ENCODE peak calls at places on chromosomes 7 and 10, in six cellular contexts. One of them, this sample, is unnamed.

GRCh38 chr10:24150853-24151252 is 58.1 kb upstream of the KIAA1217 start:
- DNase-seq in IMR-90: no peak
- DNase-seq in A549: no peak
- DNase-seq in HepG2: no peak
- DNase-seq in K562: no peak
- DNase-seq in GM12878: no peak
- DNase-seq in this sample: no peak

GRCh38 chr10:59804220-59804619 is 51.0 kb upstream of the MRLN start:
- DNase-seq in IMR-90: no peak
- DNase-seq in A549: no peak
- DNase-seq in HepG2: no peak
- DNase-seq in K562: no peak
- DNase-seq in GM12878: no peak
- DNase-seq in this sample: no peak

GRCh38 chr10:62019013-62019684 is 117.7 kb downstream of the ARID5B start:
- DNase-seq in IMR-90: no peak
- DNase-seq in A549: no peak
- DNase-seq in HepG2: no peak
- DNase-seq in K562: no peak
- DNase-seq in GM12878: no peak
- DNase-seq in this sample: no peak

GRCh38 chr7:149789101-149789500 is 15.7 kb upstream of the ZNF467 start:
- DNase-seq in IMR-90: no peak
- DNase-seq in A549: no peak
- DNase-seq in HepG2: no peak
- DNase-seq in K562: no peak
- DNase-seq in GM12878: no peak
- DNase-seq in this sample: no peak

GRCh38 chr7:105773030-105773460 is 103.4 kb downstream of the ATXN7L1 start:
- DNase-seq in IMR-90: no peak
- DNase-seq in A549: no peak
- DNase-seq in HepG2: no peak
- DNase-seq in K562: no peak
- DNase-seq in GM12878: no peak
- DNase-seq in this sample: no peak

GRCh38 chr10:128475686-128476410 is 349.6 kb upstream of the MKI67 start:
- DNase-seq in IMR-90: no peak
- DNase-seq in A549: no peak
- DNase-seq in HepG2: no peak
- DNase-seq in K562: no peak
- DNase-seq in GM12878: no peak
- DNase-seq in this sample: no peak

GRCh38 chr10:111506266-111507034 is 429.6 kb downstream of the ADRA2A start:
- DNase-seq in IMR-90: no peak
- DNase-seq in A549: no peak
- DNase-seq in HepG2: no peak
- DNase-seq in K562: no peak
- DNase-seq in GM12878: no peak
- DNase-seq in this sample: no peak

GRCh38 chr10:11750420-11750819 is 8.2 kb downstream of the ECHDC3 start:
- DNase-seq in IMR-90: no peak
- DNase-seq in A549: no peak
- DNase-seq in HepG2: no peak
- DNase-seq in K562: no peak
- DNase-seq in GM12878: no peak
- DNase-seq in this sample: no peak

GRCh38 chr7:46534593-46535271 is 613.7 kb upstream of the IGFBP3 start:
- DNase-seq in IMR-90: peak; percentile 93
- DNase-seq in A549: peak; percentile 51
- DNase-seq in HepG2: no peak
- DNase-seq in K562: no peak
- DNase-seq in GM12878: no peak
- DNase-seq in this sample: no peak

GRCh38 chr7:14666304-14666703 is 236.2 kb downstream of the DGKB start:
- DNase-seq in IMR-90: no peak
- DNase-seq in A549: no peak
- DNase-seq in HepG2: no peak
- DNase-seq in K562: no peak
- DNase-seq in GM12878: no peak
- DNase-seq in this sample: no peak

GRCh38 chr10:53573498-53573897 is 800.9 kb upstream of the MBL2 start:
- DNase-seq in IMR-90: no peak
- DNase-seq in A549: no peak
- DNase-seq in HepG2: no peak
- DNase-seq in K562: no peak
- DNase-seq in GM12878: no peak
- DNase-seq in this sample: no peak

GRCh38 chr7:121394709-121395140 is 1.4 kb downstream of the FAM3C start:
- DNase-seq in IMR-90: no peak
- DNase-seq in A549: no peak
- DNase-seq in HepG2: peak; percentile 50
- DNase-seq in K562: peak; percentile 54
- DNase-seq in GM12878: no peak
- DNase-seq in this sample: no peak

GRCh38 chr7:43204081-43204480 is 91.6 kb downstream of the HECW1 start:
- DNase-seq in IMR-90: peak; percentile 77
- DNase-seq in A549: peak; percentile 13
- DNase-seq in HepG2: no peak
- DNase-seq in K562: no peak
- DNase-seq in GM12878: no peak
- DNase-seq in this sample: no peak

GRCh38 chr7:4715385-4715770 is 33.3 kb downstream of the FOXK1 start:
- DNase-seq in IMR-90: peak; percentile 88
- DNase-seq in A549: peak; percentile 39
- DNase-seq in HepG2: peak; percentile 83
- DNase-seq in K562: no peak
- DNase-seq in GM12878: no peak
- DNase-seq in this sample: no peak

GRCh38 chr10:45594276-45595157 is 78.1 kb downstream of the ZFAND4 start:
- DNase-seq in IMR-90: peak; percentile 89
- DNase-seq in A549: peak; percentile 95
- DNase-seq in HepG2: peak; percentile 90
- DNase-seq in K562: peak; percentile 95
- DNase-seq in GM12878: peak; percentile 53
- DNase-seq in this sample: peak; percentile 95

GRCh38 chr10:24826022-24826421 is 102.3 kb upstream of the ARHGAP21 start:
- DNase-seq in IMR-90: peak; percentile 78
- DNase-seq in A549: no peak
- DNase-seq in HepG2: no peak
- DNase-seq in K562: no peak
- DNase-seq in GM12878: no peak
- DNase-seq in this sample: no peak

GRCh38 chr10:106582291-106582690 is 582.2 kb downstream of the SORCS1 start:
- DNase-seq in IMR-90: peak; percentile 34
- DNase-seq in A549: peak; percentile 8
- DNase-seq in HepG2: no peak
- DNase-seq in K562: no peak
- DNase-seq in GM12878: no peak
- DNase-seq in this sample: no peak

GRCh38 chr10:106573106-106573505 is 591.4 kb downstream of the SORCS1 start:
- DNase-seq in IMR-90: peak; percentile 69
- DNase-seq in A549: no peak
- DNase-seq in HepG2: no peak
- DNase-seq in K562: no peak
- DNase-seq in GM12878: no peak
- DNase-seq in this sample: no peak

GRCh38 chr10:106576534-106576933 is 588.0 kb downstream of the SORCS1 start:
- DNase-seq in IMR-90: no peak
- DNase-seq in A549: no peak
- DNase-seq in HepG2: no peak
- DNase-seq in K562: no peak
- DNase-seq in GM12878: no peak
- DNase-seq in this sample: no peak

GRCh38 chr10:106577756-106578155 is 586.8 kb downstream of the SORCS1 start:
- DNase-seq in IMR-90: no peak
- DNase-seq in A549: no peak
- DNase-seq in HepG2: no peak
- DNase-seq in K562: no peak
- DNase-seq in GM12878: no peak
- DNase-seq in this sample: no peak

GRCh38 chr10:106577266-106577665 is 587.2 kb downstream of the SORCS1 start:
- DNase-seq in IMR-90: peak; percentile 31
- DNase-seq in A549: peak; percentile 3
- DNase-seq in HepG2: no peak
- DNase-seq in K562: no peak
- DNase-seq in GM12878: no peak
- DNase-seq in this sample: peak; percentile 18
- TF ChIP-seq BHLHE40 in IMR-90: no peak
- TF ChIP-seq BHLHE40 in A549: no peak
- TF ChIP-seq BHLHE40 in HepG2: no peak
- TF ChIP-seq BHLHE40 in K562: no peak
- TF ChIP-seq BHLHE40 in GM12878: no peak
- TF ChIP-seq BHLHE40 in this sample: no peak

GRCh38 chr10:88428442-88428841 is 154.7 kb downstream of the RNLS start:
- DNase-seq in IMR-90: no peak
- DNase-seq in A549: peak; percentile 60
- DNase-seq in HepG2: no peak
- DNase-seq in K562: no peak
- DNase-seq in GM12878: no peak
- DNase-seq in this sample: no peak

GRCh38 chr10:88427024-88427423 is 156.1 kb downstream of the RNLS start:
- DNase-seq in IMR-90: no peak
- DNase-seq in A549: no peak
- DNase-seq in HepG2: no peak
- DNase-seq in K562: no peak
- DNase-seq in GM12878: no peak
- DNase-seq in this sample: no peak

GRCh38 chr10:88421590-88421989 is 161.5 kb downstream of the RNLS start:
- DNase-seq in IMR-90: no peak
- DNase-seq in A549: no peak
- DNase-seq in HepG2: no peak
- DNase-seq in K562: no peak
- DNase-seq in GM12878: no peak
- DNase-seq in this sample: no peak

GRCh38 chr10:88424881-88425280 is 158.2 kb downstream of the RNLS start:
- DNase-seq in IMR-90: no peak
- DNase-seq in A549: no peak
- DNase-seq in HepG2: no peak
- DNase-seq in K562: no peak
- DNase-seq in GM12878: no peak
- DNase-seq in this sample: no peak

GRCh38 chr10:88423732-88424131 is 159.4 kb downstream of the RNLS start:
- DNase-seq in IMR-90: no peak
- DNase-seq in A549: no peak
- DNase-seq in HepG2: no peak
- DNase-seq in K562: no peak
- DNase-seq in GM12878: no peak
- DNase-seq in this sample: no peak
- TF ChIP-seq BHLHE40 in IMR-90: no peak
- TF ChIP-seq BHLHE40 in A549: no peak
- TF ChIP-seq BHLHE40 in HepG2: no peak
- TF ChIP-seq BHLHE40 in K562: no peak
- TF ChIP-seq BHLHE40 in GM12878: no peak
- TF ChIP-seq BHLHE40 in this sample: no peak

GRCh38 chr10:56823849-56824248 is 462.8 kb upstream of the ZWINT start:
- DNase-seq in IMR-90: no peak
- DNase-seq in A549: peak; percentile 17
- DNase-seq in HepG2: peak; percentile 2
- DNase-seq in K562: peak; percentile 3
- DNase-seq in GM12878: peak; percentile 5
- DNase-seq in this sample: peak; percentile 20
- TF ChIP-seq BHLHE40 in IMR-90: no peak
- TF ChIP-seq BHLHE40 in A549: no peak
- TF ChIP-seq BHLHE40 in HepG2: no peak
- TF ChIP-seq BHLHE40 in K562: no peak
- TF ChIP-seq BHLHE40 in GM12878: no peak
- TF ChIP-seq BHLHE40 in this sample: no peak

GRCh38 chr7:98955992-98956391 is 77.7 kb downstream of the TRRAP start:
- DNase-seq in IMR-90: no peak
- DNase-seq in A549: no peak
- DNase-seq in HepG2: no peak
- DNase-seq in K562: no peak
- DNase-seq in GM12878: no peak
- DNase-seq in this sample: no peak

GRCh38 chr7:98956469-98956868 is 78.1 kb downstream of the TRRAP start:
- DNase-seq in IMR-90: no peak
- DNase-seq in A549: no peak
- DNase-seq in HepG2: no peak
- DNase-seq in K562: no peak
- DNase-seq in GM12878: no peak
- DNase-seq in this sample: no peak

GRCh38 chr7:98956937-98957336 is 78.6 kb downstream of the TRRAP start:
- DNase-seq in IMR-90: no peak
- DNase-seq in A549: no peak
- DNase-seq in HepG2: no peak
- DNase-seq in K562: no peak
- DNase-seq in GM12878: no peak
- DNase-seq in this sample: no peak

GRCh38 chr7:98957766-98958165 is 79.4 kb downstream of the TRRAP start:
- DNase-seq in IMR-90: no peak
- DNase-seq in A549: no peak
- DNase-seq in HepG2: no peak
- DNase-seq in K562: no peak
- DNase-seq in GM12878: no peak
- DNase-seq in this sample: no peak

DNA sequence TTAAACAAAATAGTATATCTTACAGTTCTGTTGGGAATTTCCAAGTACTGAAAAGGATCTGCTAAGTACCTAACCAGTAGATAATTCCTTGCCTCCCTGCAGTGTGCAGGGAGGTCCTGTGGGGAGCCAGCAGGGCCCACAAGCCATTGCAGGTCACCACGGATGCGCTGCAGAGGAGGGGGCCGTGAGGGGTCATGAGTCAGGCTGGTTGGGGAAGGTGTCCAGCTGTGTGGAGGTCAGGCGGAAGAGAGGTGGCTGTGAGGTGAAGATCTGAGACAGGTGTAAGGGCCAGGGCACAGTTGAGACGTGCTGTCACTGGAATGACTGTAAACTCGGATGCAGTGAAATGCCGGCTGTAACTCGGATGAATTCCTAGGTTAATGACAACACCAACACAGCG is 80.6 kb downstream of the TRRAP start:
- DNase-seq in IMR-90: no peak
- DNase-seq in A549: no peak
- DNase-seq in HepG2: no peak
- DNase-seq in K562: no peak
- DNase-seq in GM12878: no peak
- DNase-seq in this sample: no peak
- TF ChIP-seq BHLHE40 in IMR-90: no peak
- TF ChIP-seq BHLHE40 in A549: no peak
- TF ChIP-seq BHLHE40 in HepG2: no peak
- TF ChIP-seq BHLHE40 in K562: no peak
- TF ChIP-seq BHLHE40 in GM12878: no peak
- TF ChIP-seq BHLHE40 in this sample: no peak